ENCODE peak calls at places on chromosomes 2 and 18, in six cellular contexts. One of them, this sample, is unnamed.
A peak's percentile ranks its signal among the peaks of the same experiment; 100 is the strongest.

GRCh38 chr2:27489118-27489497 is 435 bp downstream of the IFT172 start:
- DNase-seq in HCT116: peak; percentile 1
- DNase-seq in body of pancreas: no peak
- DNase-seq in testis: peak; percentile 25
- DNase-seq in right lobe of liver: no peak
- DNase-seq in ovary: no peak
- DNase-seq in this sample: no peak

GRCh38 chr18:58529714-58530354 is 99.1 kb downstream of the ALPK2 start:
- DNase-seq in HCT116: peak; percentile 35
- DNase-seq in body of pancreas: peak; percentile 54
- DNase-seq in testis: peak; percentile 80
- DNase-seq in right lobe of liver: peak; percentile 74
- DNase-seq in ovary: no peak
- DNase-seq in this sample: no peak

GRCh38 chr2:144703852-144704324 is 184.0 kb upstream of the ZEB2 start:
- DNase-seq in HCT116: peak; percentile 3
- DNase-seq in body of pancreas: no peak
- DNase-seq in testis: no peak
- DNase-seq in right lobe of liver: peak; percentile 54
- DNase-seq in ovary: peak; percentile 31
- DNase-seq in this sample: no peak

GRCh38 chr2:233990261-233990798 is 60.2 kb upstream of the SPP2 start:
- DNase-seq in HCT116: no peak
- DNase-seq in body of pancreas: no peak
- DNase-seq in testis: no peak
- DNase-seq in right lobe of liver: no peak
- DNase-seq in ovary: no peak
- DNase-seq in this sample: no peak

GRCh38 chr2:56713161-56713676 is 529.4 kb downstream of the CCDC85A start:
- DNase-seq in HCT116: no peak
- DNase-seq in body of pancreas: no peak
- DNase-seq in testis: no peak
- DNase-seq in right lobe of liver: no peak
- DNase-seq in ovary: no peak
- DNase-seq in this sample: no peak

GRCh38 chr2:219831957-219832356 is 204.5 kb downstream of the SLC4A3 start:
- DNase-seq in HCT116: no peak
- DNase-seq in body of pancreas: no peak
- DNase-seq in testis: no peak
- DNase-seq in right lobe of liver: no peak
- DNase-seq in ovary: no peak
- DNase-seq in this sample: no peak

GRCh38 chr2:64251497-64252277 is 107.5 kb upstream of the PELI1 start:
- DNase-seq in HCT116: no peak
- DNase-seq in body of pancreas: no peak
- DNase-seq in testis: no peak
- DNase-seq in right lobe of liver: no peak
- DNase-seq in ovary: no peak
- DNase-seq in this sample: no peak

GRCh38 chr2:1081411-1082225 is 131.0 kb downstream of the SNTG2 start:
- DNase-seq in HCT116: no peak
- DNase-seq in body of pancreas: peak; percentile 70
- DNase-seq in testis: peak; percentile 82
- DNase-seq in right lobe of liver: no peak
- DNase-seq in ovary: no peak
- DNase-seq in this sample: no peak

GRCh38 chr2:67423489-67423888 is 26.4 kb downstream of the ETAA1 start:
- DNase-seq in HCT116: no peak
- DNase-seq in body of pancreas: no peak
- DNase-seq in testis: no peak
- DNase-seq in right lobe of liver: no peak
- DNase-seq in ovary: no peak
- DNase-seq in this sample: no peak

GRCh38 chr2:161369311-161369710 is 46.8 kb upstream of the TBR1 start:
- DNase-seq in HCT116: no peak
- DNase-seq in body of pancreas: no peak
- DNase-seq in testis: no peak
- DNase-seq in right lobe of liver: no peak
- DNase-seq in ovary: no peak
- DNase-seq in this sample: no peak

GRCh38 chr2:36459725-36460137 is 104.2 kb downstream of the CRIM1 start:
- DNase-seq in HCT116: peak; percentile 64
- DNase-seq in body of pancreas: peak; percentile 20
- DNase-seq in testis: peak; percentile 37
- DNase-seq in right lobe of liver: no peak
- DNase-seq in ovary: no peak
- DNase-seq in this sample: no peak

GRCh38 chr2:8515390-8515761 is 166.5 kb upstream of the ID2 start:
- DNase-seq in HCT116: no peak
- DNase-seq in body of pancreas: no peak
- DNase-seq in testis: peak; percentile 58
- DNase-seq in right lobe of liver: no peak
- DNase-seq in ovary: no peak
- DNase-seq in this sample: no peak

GRCh38 chr2:188318161-188318749 is 26.6 kb downstream of the GULP1 start:
- DNase-seq in HCT116: no peak
- DNase-seq in body of pancreas: no peak
- DNase-seq in testis: no peak
- DNase-seq in right lobe of liver: no peak
- DNase-seq in ovary: no peak
- DNase-seq in this sample: no peak

GRCh38 chr2:169119117-169119770 is 49.9 kb downstream of the DHRS9 start:
- DNase-seq in HCT116: no peak
- DNase-seq in body of pancreas: no peak
- DNase-seq in testis: peak; percentile 42
- DNase-seq in right lobe of liver: no peak
- DNase-seq in ovary: no peak
- DNase-seq in this sample: no peak

GRCh38 chr2:236776695-236777251 is 207.1 kb downstream of the ACKR3 start:
- DNase-seq in HCT116: no peak
- DNase-seq in body of pancreas: no peak
- DNase-seq in testis: no peak
- DNase-seq in right lobe of liver: no peak
- DNase-seq in ovary: no peak
- DNase-seq in this sample: no peak

GRCh38 chr2:233468047-233468745 is 98.4 kb downstream of the USP40 start:
- DNase-seq in HCT116: no peak
- DNase-seq in body of pancreas: no peak
- DNase-seq in testis: no peak
- DNase-seq in right lobe of liver: peak; percentile 42
- DNase-seq in ovary: no peak
- DNase-seq in this sample: no peak

GRCh38 chr2:238129166-238130010 is 9.1 kb upstream of the KLHL30 start:
- DNase-seq in HCT116: no peak
- DNase-seq in body of pancreas: no peak
- DNase-seq in testis: no peak
- DNase-seq in right lobe of liver: no peak
- DNase-seq in ovary: no peak
- DNase-seq in this sample: no peak

GRCh38 chr18:55406374-55407045 is 181.5 kb downstream of the TCF4 start:
- DNase-seq in HCT116: no peak
- DNase-seq in body of pancreas: no peak
- DNase-seq in testis: no peak
- DNase-seq in right lobe of liver: no peak
- DNase-seq in ovary: no peak
- DNase-seq in this sample: no peak

GRCh38 chr2:177474904-177475474 is 82.4 kb downstream of the AGPS start:
- DNase-seq in HCT116: peak; percentile 19
- DNase-seq in body of pancreas: no peak
- DNase-seq in testis: no peak
- DNase-seq in right lobe of liver: no peak
- DNase-seq in ovary: no peak
- DNase-seq in this sample: no peak

GRCh38 chr2:85889648-85890281 is 975 bp upstream of the ST3GAL5 start:
- DNase-seq in HCT116: no peak
- DNase-seq in body of pancreas: peak; percentile 60
- DNase-seq in testis: peak; percentile 47
- DNase-seq in right lobe of liver: peak; percentile 86
- DNase-seq in ovary: peak; percentile 32
- DNase-seq in this sample: no peak

GRCh38 chr2:9285921-9286320 is 79.3 kb downstream of the ASAP2 start:
- DNase-seq in HCT116: no peak
- DNase-seq in body of pancreas: no peak
- DNase-seq in testis: no peak
- DNase-seq in right lobe of liver: no peak
- DNase-seq in ovary: no peak
- DNase-seq in this sample: no peak

GRCh38 chr2:49335546-49335945 is 181.2 kb upstream of the FSHR start:
- DNase-seq in HCT116: no peak
- DNase-seq in body of pancreas: no peak
- DNase-seq in testis: no peak
- DNase-seq in right lobe of liver: no peak
- DNase-seq in ovary: no peak
- DNase-seq in this sample: no peak

GRCh38 chr18:61606759-61607158 is 273.5 kb downstream of the CDH20 start:
- DNase-seq in HCT116: peak; percentile 81
- DNase-seq in body of pancreas: peak; percentile 57
- DNase-seq in testis: peak; percentile 69
- DNase-seq in right lobe of liver: peak; percentile 45
- DNase-seq in ovary: peak; percentile 19
- DNase-seq in this sample: no peak

GRCh38 chr2:12009323-12009905 is 263.0 kb downstream of the LPIN1 start:
- DNase-seq in HCT116: no peak
- DNase-seq in body of pancreas: no peak
- DNase-seq in testis: no peak
- DNase-seq in right lobe of liver: no peak
- DNase-seq in ovary: no peak
- DNase-seq in this sample: no peak

GRCh38 chr2:218345491-218346176 is 11.0 kb upstream of the CATIP start:
- DNase-seq in HCT116: no peak
- DNase-seq in body of pancreas: no peak
- DNase-seq in testis: no peak
- DNase-seq in right lobe of liver: no peak
- DNase-seq in ovary: no peak
- DNase-seq in this sample: no peak

DNA sequence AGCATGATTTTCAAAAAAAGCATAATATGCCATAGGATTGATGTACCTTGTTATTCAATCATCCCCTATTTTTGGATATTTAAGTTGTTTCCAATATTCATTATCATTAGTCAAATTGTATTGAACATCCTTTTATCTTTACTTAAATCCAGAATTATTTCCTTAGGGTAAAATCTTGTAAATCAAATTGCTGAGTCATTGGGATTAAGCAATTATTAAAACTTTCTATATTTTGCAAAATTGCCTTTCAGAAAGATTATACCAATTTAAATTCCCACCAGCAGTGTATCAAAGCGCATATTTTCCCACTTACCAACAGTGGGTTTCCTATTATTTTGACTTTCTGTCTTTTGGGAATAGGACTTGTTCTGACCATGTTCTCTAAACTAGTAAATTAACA is 159.3 kb downstream of the SS18 start:
- DNase-seq in HCT116: no peak
- DNase-seq in body of pancreas: no peak
- DNase-seq in testis: no peak
- DNase-seq in right lobe of liver: no peak
- DNase-seq in ovary: no peak
- DNase-seq in this sample: no peak
- H3K36me3 ChIP-seq in HCT116: no peaks in the 10 kb centered on the region
- H3K36me3 ChIP-seq in body of pancreas: no peaks in the 10 kb centered on the region
- H3K36me3 ChIP-seq in testis: no peaks in the 10 kb centered on the region
- H3K36me3 ChIP-seq in right lobe of liver: no peaks in the 10 kb centered on the region
- H3K36me3 ChIP-seq in ovary: no peaks in the 10 kb centered on the region
- H3K36me3 ChIP-seq in this sample: no peaks in the 10 kb centered on the region

GRCh38 chr2:158969162-158969716 is 799 bp downstream of the TANC1 start:
- DNase-seq in HCT116: no peak
- DNase-seq in body of pancreas: no peak
- DNase-seq in testis: no peak
- DNase-seq in right lobe of liver: no peak
- DNase-seq in ovary: no peak
- DNase-seq in this sample: no peak

GRCh38 chr2:158967114-158967730 is 1.2 kb upstream of the TANC1 start:
- DNase-seq in HCT116: no peak
- DNase-seq in body of pancreas: no peak
- DNase-seq in testis: peak; percentile 26
- DNase-seq in right lobe of liver: no peak
- DNase-seq in ovary: peak; percentile 24
- DNase-seq in this sample: no peak

GRCh38 chr2:158969717-158970521 is 1.5 kb downstream of the TANC1 start:
- DNase-seq in HCT116: no peak
- DNase-seq in body of pancreas: peak; percentile 59
- DNase-seq in testis: peak; percentile 49
- DNase-seq in right lobe of liver: peak; percentile 74
- DNase-seq in ovary: peak; percentile 35
- DNase-seq in this sample: no peak

GRCh38 chr2:158967731-158968395 is 577 bp upstream of the TANC1 start:
- DNase-seq in HCT116: no peak
- DNase-seq in body of pancreas: peak; percentile 50
- DNase-seq in testis: peak; percentile 63
- DNase-seq in right lobe of liver: peak; percentile 48
- DNase-seq in ovary: peak; percentile 50
- DNase-seq in this sample: no peak

GRCh38 chr2:158968396-158969161 is at the start of gene TANC1:
- DNase-seq in HCT116: peak; percentile 74
- DNase-seq in body of pancreas: peak; percentile 95
- DNase-seq in testis: peak; percentile 95
- DNase-seq in right lobe of liver: peak; percentile 97
- DNase-seq in ovary: peak; percentile 95
- DNase-seq in this sample: peak; percentile 22
- TF ChIP-seq POLR2A in HCT116: peak; percentile 72
- TF ChIP-seq POLR2A in body of pancreas: peak; percentile 91
- TF ChIP-seq POLR2A in testis: peak; percentile 58
- TF ChIP-seq POLR2A in right lobe of liver: peak; percentile 97
- TF ChIP-seq POLR2A in ovary: peak; percentile 89
- TF ChIP-seq POLR2A in this sample: peak; percentile 92

DNA sequence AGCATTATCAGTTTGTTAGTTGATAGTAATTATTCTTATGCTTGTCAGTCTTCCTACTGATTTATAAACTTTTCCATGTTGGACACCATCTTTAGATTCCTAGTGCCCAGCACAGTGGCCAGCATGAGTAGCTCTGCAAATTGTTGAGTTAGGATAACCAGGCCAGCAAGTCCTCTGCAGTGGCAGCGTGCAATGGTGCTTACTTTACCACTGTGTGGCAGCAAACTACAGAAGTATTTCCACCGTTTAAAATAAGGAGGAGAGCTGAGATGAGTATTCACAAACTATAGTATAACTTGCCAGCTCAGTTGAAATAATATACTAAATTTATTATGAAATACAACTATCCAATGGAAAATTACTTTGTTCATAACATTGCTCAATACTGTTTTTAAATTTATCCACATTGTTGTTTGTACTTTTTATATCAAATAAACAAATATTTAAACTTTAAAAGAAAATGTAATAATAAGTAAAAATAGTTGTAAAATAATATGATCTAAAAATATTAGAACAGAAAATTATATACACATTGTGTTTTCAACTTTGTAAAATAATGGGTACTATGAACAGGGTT is 9.3 kb upstream of the THADA start:
- DNase-seq in HCT116: peak; percentile 51
- DNase-seq in body of pancreas: peak; percentile 32
- DNase-seq in testis: peak; percentile 61
- DNase-seq in right lobe of liver: no peak
- DNase-seq in ovary: no peak
- DNase-seq in this sample: no peak
- TF ChIP-seq CTCF in HCT116: peak; percentile 71
- TF ChIP-seq CTCF in body of pancreas: no peak
- TF ChIP-seq CTCF in testis: no peak
- TF ChIP-seq CTCF in right lobe of liver: peak; percentile 24
- TF ChIP-seq CTCF in ovary: no peak
- TF ChIP-seq CTCF in this sample: peak; percentile 13

GRCh38 chr2:55247025-55247424 is 14.5 kb downstream of the RPS27A start:
- DNase-seq in HCT116: no peak
- DNase-seq in body of pancreas: no peak
- DNase-seq in testis: no peak
- DNase-seq in right lobe of liver: no peak
- DNase-seq in ovary: no peak
- DNase-seq in this sample: no peak

GRCh38 chr2:55252830-55253229 is 16.2 kb downstream of the MTIF2 start:
- DNase-seq in HCT116: no peak
- DNase-seq in body of pancreas: no peak
- DNase-seq in testis: no peak
- DNase-seq in right lobe of liver: no peak
- DNase-seq in ovary: no peak
- DNase-seq in this sample: no peak
- H3K36me3 ChIP-seq in HCT116: peaks cover 18% of the 10 kb centered on the region
- H3K36me3 ChIP-seq in body of pancreas: peaks cover 16% of the 10 kb centered on the region
- H3K36me3 ChIP-seq in testis: no peaks in the 10 kb centered on the region
- H3K36me3 ChIP-seq in right lobe of liver: peaks cover 6% of the 10 kb centered on the region
- H3K36me3 ChIP-seq in ovary: no peaks in the 10 kb centered on the region
- H3K36me3 ChIP-seq in this sample: peaks cover 9% of the 10 kb centered on the region